ENCODE peak calls at places on chromosomes 1 and 21, in six cellular contexts. M, D, F, Z, H and E are unnamed samples. For H3K9me3, the result is how much of the 10 kb centered on the place peaks cover.

GRCh38 chr1:200905411-200906052 is 10.8 kb downstream of the INAVA start:
- DNase-seq in H (peak), Z (no peak), F (no peak), M (no peak), D (no peak), E (no peak)

GRCh38 chr1:36626435-36626834 is 143.7 kb upstream of the CSF3R start:
- DNase-seq in D (no peak), Z (no peak), F (no peak), M (no peak), H (no peak), E (no peak)

GRCh38 chr1:113140588-113141446 is 67.8 kb downstream of the LRIG2 start:
- DNase-seq in H (peak), Z (peak), F (peak), M (peak), D (peak), E (peak)

GRCh38 chr1:7471836-7472235 is 299.3 kb upstream of the VAMP3 start:
- DNase-seq in M (no peak), F (peak), H (no peak), Z (no peak), D (no peak), E (no peak)

GRCh38 chr1:193697105-193697762 is 510.8 kb upstream of the B3GALT2 start:
- DNase-seq in F (no peak), M (no peak), D (no peak), Z (no peak), H (no peak), E (no peak)

GRCh38 chr1:222329493-222330045 is 218.3 kb downstream of the HHIPL2 start:
- DNase-seq in D (no peak), Z (no peak), M (no peak), H (no peak), F (no peak), E (no peak)

GRCh38 chr1:29196863-29197589 is 15.3 kb upstream of the SRSF4 start:
- DNase-seq in F (peak), Z (no peak), H (no peak), D (no peak), M (no peak), E (no peak)

GRCh38 chr1:194184402-194184801 is 998.0 kb upstream of the B3GALT2 start:
- DNase-seq in H (no peak), F (no peak), M (no peak), Z (no peak), D (no peak), E (no peak)

GRCh38 chr1:111909010-111909409 is 80.5 kb downstream of the KCND3 start:
- DNase-seq in F (no peak), H (no peak), M (no peak), Z (no peak), D (no peak), E (no peak)

GRCh38 chr21:37914211-37914900 is 1.9 kb downstream of the KCNJ6 start:
- DNase-seq in Z (no peak), H (no peak), F (no peak), D (peak), M (no peak), E (no peak)

GRCh38 chr1:205925730-205926129 is 17.5 kb downstream of the SLC26A9 start:
- DNase-seq in D (peak), M (no peak), H (no peak), Z (no peak), F (no peak), E (no peak)

GRCh38 chr1:1142844-1143243 is 27.0 kb upstream of the C1orf159 start:
- DNase-seq in M (no peak), F (no peak), D (no peak), H (no peak), Z (no peak), E (peak)

GRCh38 chr1:24955161-24955560 is 25.1 kb upstream of the RUNX3 start:
- DNase-seq in Z (no peak), M (no peak), D (peak), F (peak), H (peak), E (no peak)

GRCh38 chr21:41280115-41280919 is 36.3 kb upstream of the FAM3B start:
- DNase-seq in H (no peak), Z (no peak), F (peak), D (peak), M (no peak), E (no peak)

GRCh38 chr1:60857851-60858250 is 224.5 kb upstream of the NFIA start:
- DNase-seq in M (no peak), Z (no peak), H (no peak), F (no peak), D (no peak), E (no peak)

GRCh38 chr1:152347116-152347728 is 12.6 kb downstream of the FLG2 start:
- DNase-seq in F (peak), Z (no peak), M (peak), H (peak), D (peak), E (peak)

GRCh38 chr1:167409183-167409582 is 109.1 kb downstream of the CD247 start:
- DNase-seq in D (no peak), Z (no peak), F (no peak), H (no peak), M (no peak), E (no peak)

GRCh38 chr1:206803221-206803730 is 31.0 kb upstream of the IL10 start:
- DNase-seq in F (no peak), H (peak), D (peak), Z (no peak), M (peak), E (peak)

GRCh38 chr1:87795615-87796337 is 467.1 kb downstream of the LMO4 start:
- DNase-seq in D (no peak), H (no peak), F (no peak), Z (no peak), M (no peak), E (peak)

GRCh38 chr1:117605164-117605810 is 561 bp upstream of the TENT5C start:
- DNase-seq in D (peak), Z (no peak), F (no peak), H (no peak), M (no peak), E (peak)

GRCh38 chr1:107138767-107139445 is 1.9 kb upstream of the NTNG1 start:
- DNase-seq in D (no peak), F (no peak), H (no peak), Z (no peak), M (no peak), E (no peak)

GRCh38 chr21:14603202-14603601 is 57.1 kb upstream of the SAMSN1 start:
- DNase-seq in M (no peak), F (no peak), H (no peak), D (peak), Z (no peak), E (no peak)

GRCh38 chr1:14983277-14983676 is 170.3 kb upstream of the TMEM51 start:
- DNase-seq in D (no peak), Z (no peak), F (no peak), M (no peak), H (no peak), E (no peak)

GRCh38 chr1:96763514-96763913 is 41.9 kb downstream of the PTBP2 start:
- DNase-seq in D (no peak), Z (no peak), H (no peak), M (no peak), F (no peak), E (no peak)
- H3K9me3 ChIP-seq in D (under half), Z (under half), H (under half), M (under half), F (under half), E (under half)

GRCh38 chr1:67830928-67831596 is 2.2 kb downstream of the GNG12 start:
- DNase-seq in M (no peak), F (no peak), D (no peak), H (no peak), Z (no peak), E (no peak)
- H3K4me3 ChIP-seq in M (peak), F (peak), D (peak), H (no peak), Z (peak), E (peak)

DNA sequence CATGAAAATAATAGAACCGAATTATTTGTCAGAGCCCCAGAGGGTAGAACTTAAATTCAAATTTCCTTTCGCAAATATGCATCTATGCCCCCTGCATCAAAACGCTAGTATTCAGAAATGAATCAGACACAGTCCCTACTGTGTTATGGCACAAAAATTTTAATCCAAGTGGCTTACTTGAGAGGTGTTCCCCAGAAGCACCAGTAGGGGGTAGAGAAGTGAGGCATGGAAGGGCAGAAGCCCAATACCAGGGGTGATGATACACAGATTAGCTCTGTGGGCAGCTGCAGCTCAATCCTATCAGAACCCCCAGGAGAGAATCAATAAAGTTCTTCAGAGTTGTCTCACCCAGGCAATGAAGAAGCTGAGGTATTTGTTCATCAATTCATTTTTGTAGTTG is 342.2 kb downstream of the OMA1 start:
- DNase-seq in Z (no peak), M (no peak), F (no peak), H (no peak), D (no peak), E (no peak)
- TF ChIP-seq CTCF in Z (no peak), M (no peak), F (peak), H (no peak), D (no peak), E (no peak)

GRCh38 chr1:83503153-83503552 is 495.8 kb downstream of the TTLL7 start:
- DNase-seq in H (no peak), Z (no peak), D (no peak), M (no peak), F (no peak), E (no peak)
- H3K9me3 ChIP-seq in H (under half), Z (under half), D (under half), M (under half), F (under half), E (under half)

DNA sequence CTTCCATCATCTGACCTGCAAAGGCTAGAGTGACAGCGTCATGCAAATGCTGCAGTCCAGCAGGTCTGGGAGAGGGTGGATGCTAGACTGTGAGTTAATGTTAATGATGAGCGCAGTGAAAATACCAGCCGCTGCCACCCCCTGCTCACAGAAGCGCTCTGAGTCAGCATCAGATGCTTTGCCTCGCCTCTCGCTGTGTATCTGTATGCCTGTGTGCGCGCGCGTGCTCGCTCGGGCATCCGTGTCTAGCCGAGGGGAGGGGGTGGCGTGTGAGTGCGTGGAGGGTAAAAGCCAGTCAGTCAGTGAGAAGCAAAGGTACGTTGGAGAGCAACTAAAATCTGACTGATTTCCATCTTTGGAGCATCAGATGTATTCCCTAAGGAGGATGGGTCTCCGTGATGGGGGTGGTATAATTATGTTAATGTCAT is 858.7 kb downstream of the USP25 start:
- DNase-seq in H (no peak), D (peak), F (peak), M (no peak), Z (peak), E (peak)
- H3K4me3 ChIP-seq in H (no peak), D (no peak), F (peak), M (peak), Z (peak), E (no peak)

GRCh38 chr1:156119503-156120209 is 5.1 kb downstream of the LMNA start:
- DNase-seq in F (no peak), M (no peak), D (no peak), Z (peak), H (no peak), E (peak)
- TF ChIP-seq CTCF in F (no peak), M (peak), D (peak), Z (no peak), H (no peak), E (no peak)

DNA sequence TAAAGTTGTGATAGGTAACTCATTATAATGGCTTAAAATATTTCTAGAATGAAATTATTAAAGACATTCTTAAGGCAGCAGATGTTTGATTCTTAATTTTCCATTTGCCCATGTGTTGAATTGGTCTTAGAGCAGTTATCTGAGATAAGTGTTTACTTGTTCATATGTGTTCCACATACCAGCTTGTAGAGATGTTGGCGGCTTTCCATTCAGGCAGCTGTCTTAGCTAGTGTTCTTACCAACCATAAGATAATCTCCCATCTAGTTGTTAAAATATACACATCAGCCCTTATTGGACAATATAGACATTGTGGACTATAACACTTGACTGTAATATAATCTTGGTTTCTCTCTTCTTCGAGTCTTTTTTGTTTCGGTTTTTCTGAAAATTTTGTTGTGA is 1372.8 kb upstream of the ADGRL2 start:
- DNase-seq in D (peak), M (no peak), Z (no peak), H (no peak), F (no peak), E (no peak)
- H3K9me3 ChIP-seq in D (under half), M (under half), Z (under half), H (under half), F (under half), E (under half)

GRCh38 chr1:84164156-84164555 is 20.1 kb downstream of the PRKACB start:
- DNase-seq in F (no peak), M (no peak), H (no peak), D (peak), Z (no peak), E (no peak)
- H3K4me3 ChIP-seq in F (peak), M (no peak), H (no peak), D (no peak), Z (peak), E (no peak)

GRCh38 chr1:154998201-154998780 is 4.3 kb upstream of the ZBTB7B start:
- DNase-seq in M (no peak), Z (no peak), H (no peak), D (no peak), F (no peak), E (no peak)
- TF ChIP-seq CTCF in M (peak), Z (no peak), H (no peak), D (peak), F (no peak), E (no peak)

DNA sequence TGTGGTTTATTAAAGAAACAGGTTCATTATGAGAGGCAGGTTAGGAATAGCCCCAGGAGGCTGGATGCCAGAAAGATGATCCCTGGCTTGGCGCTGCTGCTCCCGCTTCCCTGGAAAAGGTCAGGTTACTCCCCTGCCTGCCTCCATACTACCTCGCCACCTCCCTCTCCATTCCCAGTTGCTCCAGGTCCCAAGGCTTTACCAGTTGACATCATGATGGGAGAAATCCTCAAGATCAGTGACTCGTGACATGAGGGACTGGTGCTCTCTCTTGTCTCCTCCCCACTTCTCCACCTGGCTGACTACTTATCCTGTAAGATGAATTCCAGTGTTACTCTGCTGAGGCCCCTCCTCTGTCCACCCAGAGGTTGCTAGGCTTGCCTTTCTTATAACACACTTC is 19.7 kb downstream of the VASH2 start:
- DNase-seq in H (no peak), F (no peak), Z (no peak), D (no peak), M (no peak), E (no peak)
- H3K9me3 ChIP-seq in H (under half), F (under half), Z (under half), D (under half), M (under half), E (under half)